ENCODE peak calls at places on chromosome 20, in seven cellular contexts. L is transverse colon, A is PC-3, V is neuronal stem cell, U is lower lobe of right lung, G is tibial nerve, W is left lung. X is an unnamed sample.

GRCh38 chr20:32976746-32977145 is 27.5 kb downstream of the SUN5 start:
- DNase-seq in V (no peak), U (no peak), G (no peak), W (no peak), L (no peak), A (no peak), X (no peak)

GRCh38 chr20:63740501-63741353 is 1.2 kb downstream of the SLC2A4RG start:
- DNase-seq in W (peak; percentile 92), U (peak; percentile 91), G (peak; percentile 97), A (peak; percentile 84), V (peak; percentile 75), L (peak; percentile 93), X (peak; percentile 96)

GRCh38 chr20:9575836-9576235 is 61.4 kb downstream of the LAMP5 start:
- DNase-seq in V (no peak), L (no peak), W (no peak), G (no peak), U (no peak), A (peak; percentile 8), X (no peak)

GRCh38 chr20:57323034-57323433 is 6.6 kb upstream of the SPO11 start:
- DNase-seq in V (peak; percentile 61), U (no peak), L (peak; percentile 18), G (no peak), A (peak; percentile 37), W (no peak), X (peak; percentile 91)

GRCh38 chr20:45352729-45353128 is 4.5 kb upstream of the SDC4 start:
- DNase-seq in L (no peak), G (no peak), W (no peak), U (no peak), A (no peak), V (no peak), X (no peak)

GRCh38 chr20:57526067-57526884 is 1.3 kb upstream of the CTCFL start:
- DNase-seq in V (no peak), W (no peak), U (no peak), A (no peak), G (no peak), L (peak; percentile 39), X (no peak)

GRCh38 chr20:56414842-56415765 is 3.0 kb downstream of the CASS4 start:
- DNase-seq in L (no peak), G (no peak), V (no peak), U (no peak), W (no peak), A (no peak), X (peak; percentile 91)

GRCh38 chr20:54645445-54646155 is 170.2 kb downstream of the DOK5 start:
- DNase-seq in L (no peak), U (no peak), A (no peak), W (no peak), G (no peak), V (no peak), X (no peak)

GRCh38 chr20:46973801-46974200 is 79.2 kb downstream of the EYA2 start:
- DNase-seq in G (no peak), V (no peak), L (no peak), W (no peak), U (no peak), A (no peak), X (no peak)

GRCh38 chr20:44702776-44703175 is 12.4 kb upstream of the CCN5 start:
- DNase-seq in A (no peak), G (peak; percentile 87), V (no peak), U (peak; percentile 73), W (peak; percentile 81), L (peak; percentile 64), X (peak; percentile 97)

GRCh38 chr20:5222919-5223634 is 93.7 kb downstream of the PROKR2 start:
- DNase-seq in A (peak; percentile 83), U (peak; percentile 67), L (peak; percentile 62), W (peak; percentile 58), G (peak; percentile 20), V (peak; percentile 47), X (peak; percentile 34)

GRCh38 chr20:50381771-50382593 is 128.2 kb upstream of the PTPN1 start:
- DNase-seq in A (no peak), L (peak; percentile 46), W (peak; percentile 63), G (no peak), V (no peak), U (no peak), X (no peak)
- H3K4me3 ChIP-seq in A (no peak overlapping the region), L (no peak overlapping the region), W (no peak overlapping the region), G (no peak overlapping the region), V (no peak overlapping the region), U (no peak overlapping the region), X (no peak overlapping the region)

DNA sequence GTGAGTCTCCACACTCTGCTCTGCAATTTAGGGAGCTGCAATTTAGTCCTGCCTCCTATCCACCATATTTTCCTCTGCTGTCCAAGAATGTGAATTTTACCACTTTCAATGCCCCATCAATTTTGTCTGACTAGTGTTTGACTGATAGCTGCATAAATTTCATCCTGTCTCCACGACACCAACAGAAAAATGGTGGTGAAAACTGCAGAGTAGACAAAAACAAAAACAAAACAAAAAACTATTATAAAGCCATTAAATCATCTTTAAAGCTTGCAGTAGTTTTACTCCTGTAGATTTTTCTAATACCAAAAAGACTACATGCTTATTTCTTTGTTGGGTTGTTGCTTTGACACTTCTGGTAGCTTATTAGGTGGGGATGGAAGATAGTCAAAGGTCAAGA is 322.0 kb downstream of the PAX1 start:
- DNase-seq in V (no peak), U (no peak), G (no peak), A (no peak), L (no peak), W (no peak), X (no peak)
- H3K27me3 ChIP-seq in V (no peaks in the 10 kb centered on the region), U (no peaks in the 10 kb centered on the region), G (no peaks in the 10 kb centered on the region), A (peaks cover 5% of the 10 kb centered on the region), L (no peaks in the 10 kb centered on the region), W (no peaks in the 10 kb centered on the region), X (no peaks in the 10 kb centered on the region)

DNA sequence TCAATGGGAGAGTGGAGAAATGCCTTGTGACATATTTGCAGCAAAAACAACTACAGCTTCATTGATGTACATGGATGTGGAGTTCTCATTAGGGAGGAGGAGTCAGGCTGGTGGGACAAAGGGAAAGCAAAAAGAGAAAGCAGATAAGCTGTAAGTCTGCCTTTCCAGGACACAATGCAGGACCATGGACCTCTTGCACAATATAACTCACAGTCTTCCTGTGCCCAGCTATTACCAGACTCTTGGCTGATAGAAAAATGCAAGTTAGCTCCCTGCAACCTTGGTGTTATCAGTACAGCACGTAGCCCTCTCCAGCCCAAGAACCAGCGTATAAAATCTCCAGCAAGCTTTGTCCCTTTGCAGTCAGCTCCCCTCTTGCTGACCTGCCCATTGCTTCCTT is 232.3 kb downstream of the NFATC2 start:
- DNase-seq in V (no peak), A (no peak), L (no peak), W (no peak), G (no peak), U (no peak), X (no peak)
- H3K4me3 ChIP-seq in V (no peak overlapping the region), A (no peak overlapping the region), L (no peak overlapping the region), W (no peak overlapping the region), G (no peak overlapping the region), U (no peak overlapping the region), X (no peak overlapping the region)

DNA sequence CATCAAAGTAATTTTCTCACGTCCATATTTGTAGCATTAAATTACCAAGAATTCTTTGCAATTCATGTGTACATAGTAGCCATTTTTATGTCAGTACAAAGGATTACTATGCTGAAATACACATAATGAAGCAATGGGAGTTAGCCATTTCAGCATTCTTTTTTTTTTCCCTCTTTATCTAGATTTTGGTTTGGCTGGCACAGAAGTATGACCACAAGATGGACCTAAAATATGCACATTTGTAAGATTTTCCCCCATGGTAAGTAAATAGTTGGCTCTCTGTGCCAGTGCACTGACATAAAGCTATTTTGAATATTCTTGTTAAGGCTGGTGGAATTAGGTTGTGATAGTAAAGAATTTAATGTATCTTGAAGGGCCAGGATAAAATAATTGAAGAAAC is 486.1 kb upstream of the BTBD3 start:
- DNase-seq in V (no peak), A (no peak), G (no peak), W (no peak), U (no peak), L (no peak), X (no peak)
- H3K27me3 ChIP-seq in V (no peaks in the 10 kb centered on the region), A (no peaks in the 10 kb centered on the region), G (no peaks in the 10 kb centered on the region), W (no peaks in the 10 kb centered on the region), U (no peaks in the 10 kb centered on the region), L (no peaks in the 10 kb centered on the region), X (no peaks in the 10 kb centered on the region)

GRCh38 chr20:52001999-52002666 is 189.4 kb downstream of the ZFP64 start:
- DNase-seq in G (no peak), L (no peak), A (peak; percentile 79), W (no peak), V (no peak), U (no peak), X (no peak)

GRCh38 chr20:52003415-52003814 is 188.2 kb downstream of the ZFP64 start:
- DNase-seq in U (no peak), A (no peak), V (no peak), L (no peak), W (no peak), G (no peak), X (no peak)

GRCh38 chr20:52008874-52009273 is 182.7 kb downstream of the ZFP64 start:
- DNase-seq in L (no peak), U (no peak), W (no peak), A (no peak), G (no peak), V (no peak), X (no peak)

GRCh38 chr20:52003976-52004375 is 187.6 kb downstream of the ZFP64 start:
- DNase-seq in W (no peak), V (peak; percentile 58), A (no peak), L (no peak), G (no peak), U (no peak), X (no peak)

GRCh38 chr20:52004720-52005119 is 186.9 kb downstream of the ZFP64 start:
- DNase-seq in U (no peak), A (no peak), G (no peak), W (no peak), V (no peak), L (no peak), X (no peak)
- H3K4me3 ChIP-seq in U (no peak overlapping the region), A (no peak overlapping the region), G (no peak overlapping the region), W (no peak overlapping the region), V (no peak overlapping the region), L (no peak overlapping the region), X (no peak overlapping the region)

GRCh38 chr20:11101696-11102095 is 427.9 kb upstream of the JAG1 start:
- DNase-seq in V (no peak), G (no peak), A (no peak), W (no peak), L (no peak), U (no peak), X (no peak)
- H3K27me3 ChIP-seq in V (no peaks in the 10 kb centered on the region), G (no peaks in the 10 kb centered on the region), A (no peaks in the 10 kb centered on the region), W (no peaks in the 10 kb centered on the region), L (no peaks in the 10 kb centered on the region), U (no peaks in the 10 kb centered on the region), X (no peaks in the 10 kb centered on the region)

GRCh38 chr20:23391707-23392310 is 29.5 kb downstream of the NAPB start:
- DNase-seq in L (no peak), W (no peak), A (no peak), V (no peak), G (no peak), U (no peak), X (no peak)
- H3K4me3 ChIP-seq in L (no peak overlapping the region), W (no peak overlapping the region), A (no peak overlapping the region), V (no peak overlapping the region), G (no peak overlapping the region), U (no peak overlapping the region), X (no peak overlapping the region)